ENCODE peak calls at places on chromosomes 5 and 9, in seven cellular contexts. G, L, M, W, B, I and H are unnamed samples.

GRCh38 chr9:99197124-99197630 is 24.6 kb downstream of the ALG2 start:
- DNase-seq in G (no peak), L (no peak), M (no peak), W (no peak), B (no peak), I (no peak), H (no peak)

GRCh38 chr5:53038196-53038847 is 49.2 kb downstream of the ITGA2 start:
- DNase-seq in G (no peak), L (no peak), M (no peak), W (no peak), B (no peak), I (no peak), H (no peak)

GRCh38 chr9:98287383-98287782 is 31.9 kb upstream of the TBC1D2 start:
- DNase-seq in G (no peak), L (peak), M (peak), W (no peak), B (no peak), I (no peak), H (no peak)

GRCh38 chr5:59123595-59124561 is 541.0 kb downstream of the RAB3C start:
- DNase-seq in G (no peak), L (no peak), M (no peak), W (peak), B (no peak), I (no peak), H (peak)

GRCh38 chr5:102733534-102733933 is 21.6 kb upstream of the PAM start:
- DNase-seq in G (no peak), L (no peak), M (no peak), W (no peak), B (no peak), I (no peak), H (no peak)

GRCh38 chr5:132433141-132433540 is 57.4 kb downstream of the IRF1 start:
- DNase-seq in G (no peak), L (no peak), M (no peak), W (no peak), B (no peak), I (no peak), H (no peak)

GRCh38 chr9:20558609-20559016 is 63.7 kb downstream of the MLLT3 start:
- DNase-seq in G (no peak), L (no peak), M (peak), W (peak), B (peak), I (peak), H (peak)

GRCh38 chr9:82934949-82935348 is 128.0 kb downstream of the RASEF start:
- DNase-seq in G (no peak), L (no peak), M (peak), W (peak), B (no peak), I (peak), H (peak)

GRCh38 chr5:88741964-88742363 is 141.0 kb downstream of the MEF2C start:
- DNase-seq in G (no peak), L (no peak), M (no peak), W (no peak), B (no peak), I (no peak), H (no peak)

GRCh38 chr5:38872826-38873225 is 27.0 kb downstream of the OSMR start:
- DNase-seq in G (no peak), L (no peak), M (no peak), W (no peak), B (no peak), I (no peak), H (no peak)

GRCh38 chr9:83047839-83048775 is 14.8 kb downstream of the RASEF start:
- DNase-seq in G (no peak), L (no peak), M (no peak), W (no peak), B (no peak), I (no peak), H (peak)

GRCh38 chr5:108418172-108418571 is 36.3 kb upstream of the FBXL17 start:
- DNase-seq in G (no peak), L (no peak), M (no peak), W (no peak), B (no peak), I (no peak), H (no peak)

GRCh38 chr9:135505406-135506187 is 5.1 kb downstream of the MRPS2 start:
- DNase-seq in G (no peak), L (no peak), M (no peak), W (no peak), B (no peak), I (no peak), H (no peak)

GRCh38 chr5:176889321-176890280 is 9.5 kb downstream of the HK3 start:
- DNase-seq in G (no peak), L (no peak), M (no peak), W (no peak), B (no peak), I (no peak), H (no peak)

GRCh38 chr5:73355083-73355482 is 93.5 kb downstream of the FOXD1 start:
- DNase-seq in G (no peak), L (no peak), M (no peak), W (no peak), B (no peak), I (no peak), H (peak)

GRCh38 chr9:79164396-79164795 is 407.4 kb upstream of the TLE4 start:
- DNase-seq in G (no peak), L (no peak), M (no peak), W (no peak), B (no peak), I (no peak), H (peak)

GRCh38 chr5:120678279-120678678 is 214.2 kb downstream of the PRR16 start:
- DNase-seq in G (no peak), L (no peak), M (no peak), W (peak), B (no peak), I (no peak), H (peak)

GRCh38 chr5:156394642-156395393 is 67.9 kb downstream of the SGCD start:
- DNase-seq in G (no peak), L (no peak), M (no peak), W (peak), B (no peak), I (no peak), H (peak)

GRCh38 chr5:28734396-28734795 is 1696.0 kb upstream of the CDH9 start:
- DNase-seq in G (no peak), L (no peak), M (peak), W (no peak), B (no peak), I (no peak), H (no peak)

GRCh38 chr5:132026516-132027008 is 15.1 kb upstream of the ACSL6 start:
- DNase-seq in G (no peak), L (no peak), M (no peak), W (no peak), B (no peak), I (no peak), H (no peak)

GRCh38 chr9:134925011-134925511 is 7.3 kb upstream of the FCN1 start:
- DNase-seq in G (no peak), L (no peak), M (no peak), W (no peak), B (no peak), I (peak), H (no peak)

GRCh38 chr9:15873573-15874177 is 320.8 kb downstream of the CCDC171 start:
- DNase-seq in G (peak), L (no peak), M (peak), W (peak), B (no peak), I (peak), H (peak)

GRCh38 chr5:53243403-53243802 is 133.8 kb upstream of the MOCS2 start:
- DNase-seq in G (no peak), L (no peak), M (no peak), W (no peak), B (no peak), I (no peak), H (no peak)

GRCh38 chr9:3916984-3917383 is 382.9 kb downstream of the GLIS3 start:
- DNase-seq in G (no peak), L (no peak), M (no peak), W (peak), B (no peak), I (peak), H (peak)

GRCh38 chr9:5571629-5572232 is 57.2 kb upstream of the RIC1 start:
- DNase-seq in G (no peak), L (no peak), M (no peak), W (no peak), B (no peak), I (peak), H (no peak)

GRCh38 chr9:98146101-98146991 is 27.3 kb upstream of the TRIM14 start:
- DNase-seq in G (no peak), L (no peak), M (peak), W (peak), B (no peak), I (peak), H (peak)

GRCh38 chr5:149885512-149885911 is 59.1 kb downstream of the PDE6A start:
- DNase-seq in G (no peak), L (no peak), M (no peak), W (no peak), B (no peak), I (no peak), H (no peak)

GRCh38 chr9:71806916-71807315 is 38.6 kb upstream of the CEMIP2 start:
- DNase-seq in G (peak), L (peak), M (peak), W (peak), B (peak), I (peak), H (peak)

GRCh38 chr9:35340046-35340445 is 149.9 kb upstream of the RUSC2 start:
- DNase-seq in G (no peak), L (no peak), M (no peak), W (no peak), B (no peak), I (no peak), H (peak)
- H2BK120ac ChIP-seq in G (no peak), L (no peak), M (no peak), W (no peak), B (no peak), I (no peak), H (no peak)

GRCh38 chr5:6080436-6080835 is 297.9 kb downstream of the MED10 start:
- DNase-seq in G (no peak), L (no peak), M (no peak), W (no peak), B (no peak), I (no peak), H (no peak)
- H2BK120ac ChIP-seq in G (no peak), L (no peak), M (no peak), W (no peak), B (no peak), I (no peak), H (no peak)

DNA sequence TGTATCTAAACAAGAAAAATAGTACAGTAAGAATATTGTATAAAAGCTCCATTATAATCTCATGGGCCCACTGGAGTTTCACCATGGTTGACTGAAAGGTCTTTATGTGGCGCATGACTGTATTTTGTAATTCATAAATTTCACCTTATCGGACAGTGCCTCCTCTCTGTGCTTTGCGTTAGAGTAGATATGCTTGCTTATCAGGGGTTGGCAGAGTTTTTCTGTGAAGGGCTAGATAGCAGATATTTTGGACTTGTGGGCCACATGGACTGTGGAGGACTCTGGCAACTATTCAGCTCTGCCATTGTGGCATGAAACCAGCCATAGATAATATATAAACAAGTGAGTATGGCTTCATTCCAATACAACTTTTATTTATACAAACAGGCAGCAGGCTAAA is 23.2 kb downstream of the GAPVD1 start:
- DNase-seq in G (no peak), L (no peak), M (no peak), W (no peak), B (no peak), I (no peak), H (no peak)
- H2BK120ac ChIP-seq in G (no peak), L (no peak), M (no peak), W (no peak), B (no peak), I (no peak), H (no peak)

GRCh38 chr9:114278881-114279570 is 43.9 kb upstream of the ORM1 start:
- DNase-seq in G (no peak), L (no peak), M (peak), W (peak), B (no peak), I (peak), H (peak)
- H2BK120ac ChIP-seq in G (no peak), L (no peak), M (no peak), W (no peak), B (no peak), I (no peak), H (peak)

GRCh38 chr5:1549631-1550030 is 25.9 kb upstream of the LPCAT1 start:
- DNase-seq in G (no peak), L (no peak), M (no peak), W (no peak), B (no peak), I (no peak), H (no peak)

GRCh38 chr5:1550287-1551076 is 26.7 kb upstream of the LPCAT1 start:
- DNase-seq in G (no peak), L (no peak), M (no peak), W (no peak), B (no peak), I (no peak), H (no peak)

GRCh38 chr5:1551913-1552312 is 28.2 kb upstream of the LPCAT1 start:
- DNase-seq in G (no peak), L (no peak), M (no peak), W (no peak), B (no peak), I (no peak), H (no peak)

GRCh38 chr5:1552469-1553255 is 28.9 kb upstream of the LPCAT1 start:
- DNase-seq in G (peak), L (no peak), M (no peak), W (no peak), B (no peak), I (no peak), H (no peak)

GRCh38 chr5:1551426-1551825 is 27.7 kb upstream of the LPCAT1 start:
- DNase-seq in G (no peak), L (no peak), M (no peak), W (no peak), B (no peak), I (no peak), H (no peak)
- H2BK120ac ChIP-seq in G (no peak), L (no peak), M (no peak), W (no peak), B (no peak), I (no peak), H (no peak)

DNA sequence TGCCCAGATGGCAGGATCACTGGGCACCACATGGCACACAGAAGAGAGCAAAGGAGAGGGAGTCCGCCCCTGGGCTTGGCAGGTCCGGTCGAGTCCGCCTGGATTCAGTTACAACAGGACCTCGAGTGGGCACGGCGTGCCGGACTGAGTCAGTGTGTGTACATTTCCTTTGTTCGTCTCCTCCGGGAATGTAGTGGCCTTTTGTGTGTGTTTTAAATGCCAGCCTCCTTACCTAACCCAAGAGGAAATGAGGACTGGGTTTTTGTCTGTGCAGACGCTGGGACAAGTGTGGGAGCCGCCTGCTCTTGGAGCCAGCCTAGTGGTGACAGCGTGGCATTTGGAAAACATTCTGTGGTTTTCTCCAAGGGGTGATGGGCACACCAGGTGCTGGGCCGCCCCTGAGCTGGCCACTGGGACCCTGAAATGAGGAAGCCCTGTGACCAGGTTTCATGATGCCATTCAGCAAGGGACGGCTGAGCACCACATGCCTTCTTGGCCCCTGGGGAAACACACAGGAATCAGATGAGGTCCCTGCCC is 9.6 kb downstream of the NEK6 start:
- DNase-seq in G (no peak), L (no peak), M (no peak), W (peak), B (no peak), I (no peak), H (peak)
- H2BK120ac ChIP-seq in G (no peak), L (no peak), M (no peak), W (peak), B (no peak), I (peak), H (peak)

DNA sequence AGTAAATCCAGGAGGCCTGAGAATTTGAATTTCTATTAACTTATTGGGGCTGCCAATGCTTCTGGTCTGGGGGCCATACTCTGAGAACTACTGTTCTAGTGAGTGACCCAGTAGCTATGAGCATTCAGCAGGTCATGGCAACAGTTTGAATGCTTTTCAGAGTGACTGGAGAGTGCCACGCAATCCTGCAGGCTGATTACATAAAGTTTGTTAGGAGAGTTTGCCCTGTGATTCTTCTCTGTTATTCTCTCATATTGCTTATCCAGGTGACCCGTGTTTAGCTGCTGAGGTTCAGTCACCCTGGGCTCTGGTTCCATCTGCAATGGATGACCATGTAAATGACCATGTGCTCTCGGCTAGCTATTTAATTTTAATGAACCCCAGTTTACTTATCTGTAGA is 22.2 kb upstream of the TMED7 start:
- DNase-seq in G (no peak), L (no peak), M (no peak), W (no peak), B (no peak), I (no peak), H (no peak)
- H2BK120ac ChIP-seq in G (no peak), L (no peak), M (no peak), W (no peak), B (no peak), I (no peak), H (no peak)